ENCODE peak calls at places on chromosomes 16 and 17, in five cellular contexts. U, B, E, Y and N are unnamed samples.

GRCh38 chr16:69049146-69049545 is 56.3 kb upstream of the HAS3 start:
- DNase-seq in U (no peak), B (no peak), E (peak; percentile 46), Y (no peak), N (no peak)

GRCh38 chr16:50830698-50831097 is 88.8 kb downstream of the CYLD start:
- DNase-seq in U (no peak), B (no peak), E (no peak), Y (no peak), N (no peak)

GRCh38 chr17:78900816-78901215 is 2.2 kb downstream of the CEP295NL start:
- DNase-seq in U (no peak), B (no peak), E (no peak), Y (no peak), N (no peak)

GRCh38 chr17:30244853-30245385 is 9.4 kb upstream of the SLC6A4 start:
- DNase-seq in U (no peak), B (no peak), E (no peak), Y (no peak), N (peak; percentile 33)

GRCh38 chr17:31313982-31314787 is at the start of gene EVI2B:
- DNase-seq in U (no peak), B (no peak), E (peak; percentile 65), Y (no peak), N (peak; percentile 6)

GRCh38 chr16:82641336-82641984 is 14.7 kb downstream of the CDH13 start:
- DNase-seq in U (no peak), B (no peak), E (peak; percentile 69), Y (no peak), N (no peak)

GRCh38 chr17:73172252-73172651 is 7.4 kb downstream of the SSTR2 start:
- DNase-seq in U (no peak), B (no peak), E (no peak), Y (no peak), N (no peak)

GRCh38 chr16:11595908-11596504 is 9.3 kb upstream of the LITAF start:
- DNase-seq in U (no peak), B (no peak), E (no peak), Y (no peak), N (no peak)

GRCh38 chr17:32627233-32628008 is 140.6 kb downstream of the CDK5R1 start:
- DNase-seq in U (no peak), B (no peak), E (peak; percentile 33), Y (peak; percentile 66), N (no peak)

GRCh38 chr16:81600275-81600674 is 155.7 kb downstream of the CMIP start:
- DNase-seq in U (peak; percentile 89), B (no peak), E (peak; percentile 29), Y (no peak), N (no peak)

GRCh38 chr16:10940501-10941079 is 1.7 kb downstream of the DEXI start:
- DNase-seq in U (no peak), B (no peak), E (no peak), Y (no peak), N (no peak)

GRCh38 chr17:31286587-31286986 is 10.5 kb downstream of the OMG start:
- DNase-seq in U (no peak), B (no peak), E (no peak), Y (no peak), N (no peak)

GRCh38 chr16:82882982-82883863 is 256.5 kb downstream of the CDH13 start:
- DNase-seq in U (no peak), B (no peak), E (no peak), Y (no peak), N (no peak)

GRCh38 chr16:65061263-65061662 is 60.6 kb downstream of the CDH11 start:
- DNase-seq in U (no peak), B (no peak), E (no peak), Y (no peak), N (no peak)

GRCh38 chr17:7583253-7584109 is at the start of gene MPDU1:
- DNase-seq in U (peak; percentile 93), B (peak; percentile 96), E (peak; percentile 98), Y (peak; percentile 98), N (peak; percentile 97)

GRCh38 chr16:67946128-67946569 is 2.2 kb upstream of the LCAT start:
- DNase-seq in U (no peak), B (no peak), E (no peak), Y (no peak), N (no peak)

GRCh38 chr17:7445011-7445927 is at the start of gene CHRNB1:
- DNase-seq in U (peak; percentile 36), B (no peak), E (peak; percentile 20), Y (peak; percentile 57), N (no peak)

GRCh38 chr17:42548993-42549755 is 3.5 kb upstream of the HSD17B1 start:
- DNase-seq in U (no peak), B (no peak), E (no peak), Y (no peak), N (no peak)
- H3K4me3 ChIP-seq in U (no peak overlapping the region), B (no peak overlapping the region), E (no peak overlapping the region), Y (no peak overlapping the region), N (no peak overlapping the region)

GRCh38 chr17:34024303-34025178 is 230.5 kb upstream of the CCL2 start:
- DNase-seq in U (no peak), B (no peak), E (no peak), Y (no peak), N (no peak)

GRCh38 chr17:34025179-34025551 is 229.9 kb upstream of the CCL2 start:
- DNase-seq in U (no peak), B (no peak), E (no peak), Y (no peak), N (no peak)
- TF ChIP-seq CTCF in U (no peak), B (no peak), E (no peak), Y (no peak), N (no peak)

DNA sequence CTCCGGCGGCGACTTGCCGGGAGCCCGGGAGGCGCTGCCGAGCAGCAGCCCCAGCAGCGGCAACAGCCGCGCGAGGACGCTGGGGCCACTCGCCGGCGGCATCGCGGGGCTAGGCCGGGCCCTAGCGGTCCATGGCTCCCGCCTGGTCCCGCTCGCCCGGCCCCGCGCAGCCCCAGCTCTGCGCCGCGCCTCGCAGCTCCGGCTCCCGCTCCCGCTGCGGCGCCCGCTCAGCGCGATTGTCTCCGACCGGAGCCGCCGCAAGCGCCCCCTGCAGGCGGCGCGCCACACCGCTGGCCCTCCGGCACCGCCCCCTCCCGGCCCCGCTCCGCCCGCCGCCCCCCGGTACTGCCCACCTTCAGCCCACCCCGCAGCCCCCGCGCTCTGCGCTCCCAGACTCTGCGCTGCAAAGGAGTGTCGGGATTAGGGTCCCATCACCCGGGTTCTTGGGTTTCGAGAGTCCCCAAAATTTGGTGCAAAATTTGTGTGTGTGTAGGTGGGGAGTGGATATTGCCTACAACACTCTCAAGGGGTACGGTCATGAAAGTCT is at the start of gene FAM171A2:
- DNase-seq in U (peak; percentile 49), B (no peak), E (peak; percentile 40), Y (peak; percentile 68), N (no peak)
- H3K4me3 ChIP-seq in U (peak within 1 kb of the TSS; percentile 69), B (peak within 1 kb of the TSS; percentile 74), E (peak within 1 kb of the TSS; percentile 63), Y (peak within 1 kb of the TSS; percentile 59), N (peak within 1 kb of the TSS; percentile 61)

GRCh38 chr17:41678907-41679739 is 9.6 kb upstream of the EIF1 start:
- DNase-seq in U (no peak), B (no peak), E (peak; percentile 41), Y (no peak), N (peak; percentile 37)
- TF ChIP-seq CTCF in U (peak; percentile 18), B (no peak), E (no peak), Y (no peak), N (no peak)

GRCh38 chr17:39775075-39775474 is 37.3 kb downstream of the GRB7 start:
- DNase-seq in U (no peak), B (no peak), E (no peak), Y (no peak), N (no peak)

GRCh38 chr17:39774043-39774442 is 36.3 kb downstream of the GRB7 start:
- DNase-seq in U (no peak), B (no peak), E (no peak), Y (no peak), N (no peak)

GRCh38 chr17:39777534-39778365 is 40.0 kb downstream of the GRB7 start:
- DNase-seq in U (no peak), B (no peak), E (no peak), Y (no peak), N (no peak)

GRCh38 chr17:39772987-39773664 is 35.4 kb downstream of the GRB7 start:
- DNase-seq in U (no peak), B (no peak), E (no peak), Y (no peak), N (no peak)

DNA sequence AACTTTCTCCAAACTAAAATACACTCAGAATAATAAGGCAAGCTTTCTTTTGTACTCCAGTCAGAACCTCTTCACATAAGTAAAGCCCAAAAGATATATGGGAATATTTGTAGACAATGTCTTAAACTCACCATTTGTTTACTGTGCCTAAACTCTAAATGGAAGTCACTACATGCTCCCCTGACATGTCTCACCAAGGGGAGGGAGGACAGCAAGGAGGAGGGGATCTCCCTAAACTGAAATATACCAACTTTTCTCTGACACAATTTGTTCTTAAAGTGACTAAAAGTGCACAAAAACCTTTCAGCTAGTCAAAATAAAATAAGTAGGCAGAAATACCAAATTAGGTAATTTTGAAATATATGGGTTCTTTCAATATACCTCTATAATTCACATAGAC is 38.5 kb downstream of the GRB7 start:
- DNase-seq in U (no peak), B (no peak), E (no peak), Y (no peak), N (no peak)
- H3K4me3 ChIP-seq in U (no peak overlapping the region), B (peak overlapping the region; percentile 6), E (no peak overlapping the region), Y (no peak overlapping the region), N (no peak overlapping the region)

GRCh38 chr17:80474933-80475915 is 1.2 kb downstream of the NPTX1 start:
- DNase-seq in U (no peak), B (no peak), E (no peak), Y (no peak), N (no peak)
- TF ChIP-seq CTCF in U (no peak), B (no peak), E (no peak), Y (no peak), N (no peak)

DNA sequence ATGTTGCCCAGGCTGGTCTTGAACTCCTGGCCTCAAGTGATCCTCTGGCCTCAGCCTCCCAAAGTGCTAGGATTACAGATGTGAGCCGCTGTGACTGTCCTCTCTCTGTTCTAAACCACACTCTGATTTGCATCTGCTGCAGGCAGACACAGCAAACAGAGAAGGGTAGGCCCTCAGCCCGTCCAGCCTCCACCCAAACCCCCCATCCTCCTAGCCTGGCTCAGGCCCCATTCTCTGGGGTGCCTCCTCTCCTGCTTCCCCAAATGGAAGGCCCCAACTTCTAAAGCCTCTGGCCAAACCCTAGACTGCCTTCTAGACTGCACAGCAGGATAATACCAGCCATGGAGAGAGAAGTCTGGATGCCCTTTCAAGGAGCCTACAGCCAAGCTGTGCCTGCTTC is 4.1 kb upstream of the GFAP start:
- DNase-seq in U (no peak), B (peak; percentile 24), E (no peak), Y (no peak), N (no peak)
- H3K4me3 ChIP-seq in U (no peak overlapping the region), B (no peak overlapping the region), E (no peak overlapping the region), Y (no peak overlapping the region), N (no peak overlapping the region)